ENCODE peak calls at places on chromosome 21, in eight cellular contexts. N, V, S, Z, M, D, E and G are unnamed samples.

GRCh38 chr21:45972716-45973474 is 8.7 kb upstream of the COL6A1 start:
- DNase-seq in N (peak; percentile 96), V (no peak), S (no peak), Z (peak; percentile 90), M (no peak), D (peak; percentile 57), E (peak; percentile 89), G (no peak)

GRCh38 chr21:46114963-46115362 is 17.1 kb downstream of the COL6A2 start:
- DNase-seq in N (no peak), V (no peak), S (no peak), Z (no peak), M (no peak), D (peak; percentile 18), E (no peak), G (no peak)

GRCh38 chr21:34865922-34866271 is 183.2 kb downstream of the RUNX1 start:
- DNase-seq in N (no peak), V (no peak), S (no peak), Z (no peak), M (no peak), D (no peak), E (no peak), G (no peak)

GRCh38 chr21:42097860-42098259 is 26.7 kb downstream of the UMODL1 start:
- DNase-seq in N (peak; percentile 96), V (peak; percentile 91), S (peak; percentile 96), Z (peak; percentile 95), M (peak; percentile 94), D (peak; percentile 83), E (peak; percentile 96), G (peak; percentile 90)

GRCh38 chr21:39000496-39000895 is 182.8 kb downstream of the PSMG1 start:
- DNase-seq in N (no peak), V (no peak), S (no peak), Z (no peak), M (no peak), D (no peak), E (no peak), G (no peak)

GRCh38 chr21:42207426-42207825 is 11.5 kb upstream of the ABCG1 start:
- DNase-seq in N (no peak), V (no peak), S (no peak), Z (no peak), M (no peak), D (no peak), E (no peak), G (no peak)

GRCh38 chr21:46604975-46605758 is at the start of gene S100B:
- DNase-seq in N (no peak), V (no peak), S (no peak), Z (no peak), M (no peak), D (no peak), E (no peak), G (no peak)

GRCh38 chr21:39575778-39576177 is 37.0 kb upstream of the B3GALT5 start:
- DNase-seq in N (no peak), V (no peak), S (no peak), Z (peak; percentile 31), M (peak; percentile 23), D (no peak), E (peak; percentile 8), G (peak; percentile 54)

GRCh38 chr21:26933448-26933847 is 33.4 kb downstream of the ADAMTS5 start:
- DNase-seq in N (peak; percentile 24), V (no peak), S (no peak), Z (no peak), M (no peak), D (no peak), E (no peak), G (peak; percentile 58)

GRCh38 chr21:45981641-45982255 is at the start of gene COL6A1:
- DNase-seq in N (peak; percentile 82), V (no peak), S (no peak), Z (peak; percentile 19), M (no peak), D (peak; percentile 72), E (peak; percentile 70), G (no peak)

GRCh38 chr21:42404534-42404933 is 832 bp downstream of the UBASH3A start:
- DNase-seq in N (no peak), V (no peak), S (no peak), Z (no peak), M (no peak), D (no peak), E (no peak), G (no peak)

GRCh38 chr21:42120056-42120903 is 49.2 kb downstream of the UMODL1 start:
- DNase-seq in N (no peak), V (no peak), S (no peak), Z (no peak), M (no peak), D (no peak), E (no peak), G (no peak)

GRCh38 chr21:38915546-38915945 is 109.8 kb downstream of the ETS2 start:
- DNase-seq in N (no peak), V (no peak), S (no peak), Z (no peak), M (no peak), D (no peak), E (no peak), G (no peak)

GRCh38 chr21:44067011-44067839 is 40.0 kb upstream of the PWP2 start:
- DNase-seq in N (peak; percentile 3), V (no peak), S (no peak), Z (peak; percentile 34), M (no peak), D (no peak), E (no peak), G (no peak)
- TF ChIP-seq CTCF in N (peak; percentile 12), V (no peak), S (no peak), Z (no peak), M (peak; percentile 16), D (no peak), E (peak; percentile 7), G (peak; percentile 10)

DNA sequence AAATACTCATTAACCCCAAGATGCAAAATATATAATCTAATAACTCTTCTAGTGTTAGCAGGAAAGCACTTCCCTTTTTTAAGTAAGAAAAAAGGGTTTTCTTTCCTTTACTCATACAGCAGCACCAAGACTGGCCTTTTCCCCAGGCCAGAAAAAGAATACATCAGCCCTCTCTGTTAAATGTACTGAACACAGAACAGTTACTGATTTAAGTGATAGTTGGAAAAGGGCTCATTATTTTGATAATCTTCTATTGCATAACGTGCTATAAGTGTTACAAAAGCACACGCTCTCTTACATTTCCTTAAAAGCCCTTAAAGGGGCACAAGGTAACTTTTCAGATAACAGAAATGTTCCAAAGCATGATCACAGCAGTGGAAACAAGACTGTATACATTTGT is 142.9 kb downstream of the TIAM1 start:
- DNase-seq in N (peak; percentile 17), V (no peak), S (no peak), Z (peak; percentile 23), M (no peak), D (no peak), E (no peak), G (no peak)
- H3K4me3 ChIP-seq in N (no peak overlapping the region), V (no peak overlapping the region), S (no peak overlapping the region), Z (no peak overlapping the region), M (no peak overlapping the region), D (no peak overlapping the region), E (no peak overlapping the region), G (no peak overlapping the region)

DNA sequence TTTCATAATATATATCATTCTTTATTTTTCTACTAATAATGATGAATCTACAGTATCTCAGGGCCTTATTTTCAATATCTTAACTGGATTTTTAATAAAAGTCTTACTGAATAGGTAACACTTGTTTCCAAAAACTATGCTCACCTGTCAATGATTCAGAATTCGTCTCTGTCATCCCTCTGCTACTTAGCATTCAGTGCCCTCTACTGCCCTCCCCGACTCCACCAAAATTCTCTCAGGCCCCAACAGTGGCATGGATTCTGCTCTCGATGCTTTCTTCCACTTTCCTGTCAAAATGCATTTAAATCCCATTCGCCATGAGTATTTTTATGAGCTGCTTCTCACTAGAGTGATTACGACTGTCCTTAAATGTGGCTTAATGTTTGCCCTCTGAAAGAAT is 10.5 kb upstream of the BACH1 start:
- DNase-seq in N (no peak), V (no peak), S (no peak), Z (no peak), M (no peak), D (no peak), E (no peak), G (no peak)
- TF ChIP-seq CTCF in N (no peak), V (no peak), S (no peak), Z (no peak), M (no peak), D (no peak), E (no peak), G (no peak)

GRCh38 chr21:14543983-14544382 is 2.1 kb downstream of the SAMSN1 start:
- DNase-seq in N (no peak), V (no peak), S (no peak), Z (no peak), M (no peak), D (no peak), E (no peak), G (no peak)
- H3K4me3 ChIP-seq in N (no peak overlapping the region), V (no peak overlapping the region), S (no peak overlapping the region), Z (no peak overlapping the region), M (no peak overlapping the region), D (no peak overlapping the region), E (no peak overlapping the region), G (no peak overlapping the region)

DNA sequence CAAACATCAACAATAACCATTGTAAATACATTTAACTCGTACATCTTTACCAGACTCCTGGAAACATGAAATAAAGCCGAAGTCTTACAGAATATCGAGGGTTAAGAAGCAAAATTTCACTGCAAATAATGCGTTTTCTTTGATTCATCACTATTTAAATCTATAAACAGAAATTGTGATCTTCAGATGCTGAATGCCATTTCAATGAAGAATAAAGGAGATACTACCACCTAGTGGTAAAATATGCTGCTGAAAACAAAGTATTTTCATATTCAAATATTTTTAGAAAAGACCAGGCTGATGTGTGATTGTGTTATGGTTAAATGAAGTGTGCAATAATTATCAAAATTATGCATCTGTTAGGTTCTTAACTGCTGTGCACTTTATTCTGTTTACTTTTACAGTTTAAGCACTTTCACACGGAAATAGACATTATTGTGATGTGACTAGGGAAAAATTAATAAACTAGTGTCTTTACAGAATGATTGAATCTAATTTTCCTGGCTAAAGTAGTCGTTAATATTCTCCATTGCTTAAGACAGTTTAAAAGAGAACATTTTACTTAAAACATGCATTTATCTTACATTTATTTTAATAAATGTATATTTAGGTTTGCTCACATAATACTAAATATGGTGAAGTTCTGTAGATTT is 1093.1 kb downstream of the MRPL39 start:
- DNase-seq in N (no peak), V (no peak), S (no peak), Z (peak; percentile 1), M (no peak), D (no peak), E (peak; percentile 9), G (no peak)
- TF ChIP-seq CTCF in N (peak; percentile 17), V (peak; percentile 11), S (peak; percentile 5), Z (no peak), M (peak; percentile 26), D (no peak), E (peak; percentile 53), G (peak; percentile 47)

GRCh38 chr21:44925027-44925755 is 4.5 kb upstream of the ITGB2 start:
- DNase-seq in N (peak; percentile 45), V (no peak), S (no peak), Z (peak; percentile 76), M (no peak), D (no peak), E (peak; percentile 23), G (no peak)
- H3K4me3 ChIP-seq in N (no peak overlapping the region), V (no peak overlapping the region), S (no peak overlapping the region), Z (no peak overlapping the region), M (no peak overlapping the region), D (no peak overlapping the region), E (no peak overlapping the region), G (no peak overlapping the region)

DNA sequence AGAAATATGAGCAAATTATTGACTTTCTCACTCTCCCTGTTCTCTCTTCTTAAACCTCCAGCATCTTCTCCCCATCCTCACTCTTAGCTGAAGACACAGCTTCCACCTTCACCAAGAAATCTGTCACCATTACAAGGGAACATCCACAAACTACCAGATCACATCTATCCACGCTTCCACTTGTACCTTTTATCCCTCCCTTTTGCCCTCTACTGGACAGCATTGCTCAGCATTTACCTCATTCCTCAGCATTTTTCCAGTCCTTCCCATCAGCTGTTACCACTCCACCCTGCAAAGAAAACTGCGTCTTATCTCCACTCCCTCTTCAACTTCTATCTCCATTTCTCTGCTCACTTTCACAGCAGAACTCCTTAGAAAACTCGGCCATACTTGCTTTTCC is 42.6 kb downstream of the KCNJ6 start:
- DNase-seq in N (peak; percentile 39), V (no peak), S (no peak), Z (peak; percentile 38), M (no peak), D (no peak), E (no peak), G (no peak)
- TF ChIP-seq CTCF in N (peak; percentile 26), V (peak; percentile 31), S (peak; percentile 30), Z (peak; percentile 47), M (no peak), D (no peak), E (peak; percentile 29), G (peak; percentile 35)